ENCODE peak calls at places on chromosomes 16 and 17, in nine cellular contexts. F, W, M, O, D, T, R, A and J are unnamed samples.

GRCh38 chr16:4244254-4244812 is 2.5 kb upstream of the SRL start:
- DNase-seq in F (peak; percentile 30), W (no peak), M (peak; percentile 95), O (peak; percentile 84), D (no peak), T (no peak), R (no peak), A (no peak), J (no peak)

GRCh38 chr16:12027558-12027957 is 51.0 kb downstream of the SNX29 start:
- DNase-seq in F (no peak), W (no peak), M (no peak), O (no peak), D (no peak), T (no peak), R (no peak), A (no peak), J (no peak)

GRCh38 chr17:68355093-68355492 is 63.8 kb downstream of the ARSG start:
- DNase-seq in F (peak; percentile 58), W (no peak), M (no peak), O (no peak), D (no peak), T (no peak), R (no peak), A (no peak), J (peak; percentile 52)

GRCh38 chr16:23082161-23082788 is 67.0 kb downstream of the USP31 start:
- DNase-seq in F (peak; percentile 10), W (no peak), M (no peak), O (no peak), D (no peak), T (no peak), R (no peak), A (no peak), J (peak; percentile 19)

GRCh38 chr16:56747486-56748045 is 17.6 kb downstream of the NUP93 start:
- DNase-seq in F (peak; percentile 26), W (no peak), M (no peak), O (no peak), D (no peak), T (no peak), R (no peak), A (no peak), J (no peak)

GRCh38 chr17:48997103-48997826 is at the start of gene IGF2BP1:
- DNase-seq in F (peak; percentile 75), W (no peak), M (peak; percentile 94), O (peak; percentile 96), D (peak; percentile 57), T (no peak), R (no peak), A (no peak), J (peak; percentile 88)

GRCh38 chr16:30352488-30353401 is 2.4 kb downstream of the CD2BP2 start:
- DNase-seq in F (no peak), W (no peak), M (peak; percentile 35), O (peak; percentile 68), D (no peak), T (no peak), R (no peak), A (no peak), J (no peak)

GRCh38 chr17:78322858-78323455 is 36.9 kb downstream of the SOCS3 start:
- DNase-seq in F (peak; percentile 89), W (no peak), M (no peak), O (no peak), D (no peak), T (no peak), R (peak; percentile 73), A (no peak), J (no peak)

GRCh38 chr16:53933407-53933806 is 229.5 kb downstream of the FTO start:
- DNase-seq in F (no peak), W (no peak), M (no peak), O (no peak), D (no peak), T (no peak), R (no peak), A (no peak), J (no peak)

DNA sequence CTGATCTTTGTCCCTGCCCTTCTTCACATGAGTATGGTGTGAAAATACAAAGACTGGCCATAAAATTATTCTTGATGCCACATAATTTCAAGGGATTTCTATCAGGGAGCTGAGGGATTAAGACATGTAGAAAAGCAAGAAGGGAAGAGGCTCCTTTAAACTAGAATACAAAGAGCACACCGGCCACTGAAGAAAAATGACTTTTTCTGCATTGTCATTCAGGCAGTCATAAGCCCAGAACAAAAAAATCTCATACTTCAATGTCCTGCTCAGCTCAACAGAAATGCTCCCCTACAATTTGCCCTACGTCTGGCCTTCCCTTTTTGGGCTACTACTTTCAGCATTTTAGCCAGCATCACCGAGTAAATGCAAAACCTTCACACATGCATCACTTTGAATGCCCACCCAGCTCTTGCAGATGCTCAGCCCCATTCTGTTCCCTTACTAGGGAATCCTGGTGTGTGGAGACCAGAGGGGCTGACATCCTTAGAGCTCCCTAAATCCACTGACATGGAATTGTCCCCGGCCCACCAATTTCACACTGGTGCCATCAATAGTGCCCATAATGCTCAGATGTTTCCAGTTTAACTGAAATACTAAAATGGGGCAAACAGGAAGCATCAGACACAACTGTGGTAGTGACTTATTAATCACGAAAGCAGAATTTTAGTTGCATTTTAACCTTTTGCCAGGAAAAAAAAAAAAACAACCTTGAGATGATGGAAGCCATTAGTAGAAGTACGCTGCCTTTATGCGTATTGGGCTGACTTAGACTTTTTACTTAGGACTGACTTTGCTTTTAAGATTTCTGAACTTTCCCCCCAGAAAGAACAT is 2.7 kb downstream of the MAP3K14 start:
- DNase-seq in F (no peak), W (no peak), M (no peak), O (no peak), D (no peak), T (no peak), R (no peak), A (no peak), J (no peak)
- H3K4me3 ChIP-seq in F (peak overlapping the region; percentile 76), W (no peak overlapping the region), M (no peak overlapping the region), O (peak overlapping the region; percentile 25), D (no peak overlapping the region), T (peak overlapping the region; percentile 56), R (peak overlapping the region; percentile 93), A (peak overlapping the region; percentile 86), J (peak overlapping the region; percentile 96)

GRCh38 chr17:76706817-76707216 is 3.9 kb downstream of the MXRA7 start:
- DNase-seq in F (no peak), W (no peak), M (no peak), O (no peak), D (no peak), T (no peak), R (no peak), A (no peak), J (no peak)

GRCh38 chr17:76713765-76714164 is 3.0 kb upstream of the MXRA7 start:
- DNase-seq in F (no peak), W (no peak), M (no peak), O (no peak), D (no peak), T (no peak), R (no peak), A (no peak), J (no peak)

GRCh38 chr17:76707985-76708807 is 2.6 kb downstream of the MXRA7 start:
- DNase-seq in F (peak; percentile 33), W (no peak), M (peak; percentile 50), O (peak; percentile 97), D (no peak), T (no peak), R (peak; percentile 35), A (no peak), J (no peak)

GRCh38 chr17:76710863-76711611 is at the start of gene MXRA7:
- DNase-seq in F (peak; percentile 80), W (no peak), M (peak; percentile 73), O (peak; percentile 94), D (no peak), T (no peak), R (peak; percentile 84), A (no peak), J (peak; percentile 87)

DNA sequence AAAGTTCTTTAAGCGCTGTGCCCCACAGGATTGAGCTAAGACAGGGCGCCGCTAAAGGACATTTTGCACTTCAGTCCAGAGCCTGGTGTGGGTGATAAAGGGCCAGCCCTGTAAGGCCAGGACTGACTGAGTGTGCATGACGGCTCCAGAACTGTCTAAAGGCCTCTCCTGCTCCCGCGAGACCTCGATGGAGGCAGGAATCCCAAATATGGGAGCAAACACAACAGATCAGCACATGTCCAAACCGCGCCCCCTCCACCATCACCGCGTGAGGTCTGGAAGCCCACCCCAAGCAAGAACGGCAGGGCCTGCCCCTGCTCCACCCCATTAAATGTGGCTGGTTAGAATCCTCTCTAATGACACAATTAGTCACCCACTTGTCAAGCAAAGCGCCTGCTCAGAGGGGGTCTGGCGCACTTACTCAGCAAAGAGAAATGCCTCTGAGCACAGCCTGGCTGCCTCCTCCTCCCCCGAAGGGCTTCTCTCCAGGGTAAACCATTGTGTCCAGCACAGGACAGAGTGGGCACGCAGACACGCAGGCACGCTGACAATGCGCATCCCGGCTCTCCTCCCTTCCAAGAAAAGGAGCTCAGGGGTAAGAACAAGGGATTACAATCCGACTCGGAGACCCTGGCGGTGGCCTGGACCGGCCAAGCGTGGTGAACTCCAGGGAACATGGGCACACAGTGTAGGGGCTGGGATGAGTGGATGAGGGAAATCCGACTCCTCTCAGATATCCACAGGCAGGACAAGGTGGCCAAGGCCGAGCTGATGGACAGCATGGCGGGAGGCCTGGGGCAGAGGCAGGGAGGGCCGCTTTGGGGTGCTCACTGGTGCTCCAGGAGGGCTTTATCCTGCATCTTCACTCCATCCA is 1.5 kb downstream of the MXRA7 start:
- DNase-seq in F (peak; percentile 96), W (peak; percentile 88), M (peak; percentile 55), O (peak; percentile 92), D (no peak), T (no peak), R (peak; percentile 87), A (peak; percentile 98), J (peak; percentile 96)
- TF ChIP-seq CTCF in F (no peak), W (no peak), M (no peak), O (no peak), D (no peak), T (no peak), R (no peak), A (no peak), J (no peak)

GRCh38 chr16:708019-708418 is 2.4 kb upstream of the FBXL16 start:
- DNase-seq in F (no peak), W (no peak), M (no peak), O (no peak), D (no peak), T (no peak), R (no peak), A (no peak), J (no peak)

GRCh38 chr16:704552-705380 is 835 bp downstream of the FBXL16 start:
- DNase-seq in F (no peak), W (no peak), M (no peak), O (no peak), D (no peak), T (no peak), R (no peak), A (no peak), J (no peak)

GRCh38 chr16:707062-707538 is 1.5 kb upstream of the FBXL16 start:
- DNase-seq in F (no peak), W (no peak), M (no peak), O (no peak), D (no peak), T (no peak), R (no peak), A (no peak), J (no peak)

GRCh38 chr16:705748-706188 is at the start of gene FBXL16:
- DNase-seq in F (no peak), W (no peak), M (peak; percentile 76), O (peak; percentile 68), D (no peak), T (no peak), R (no peak), A (no peak), J (peak; percentile 63)

GRCh38 chr16:706189-707061 is 824 bp upstream of the FBXL16 start:
- DNase-seq in F (no peak), W (no peak), M (no peak), O (peak; percentile 70), D (no peak), T (no peak), R (no peak), A (no peak), J (no peak)
- H3K4me3 ChIP-seq in F (no peak overlapping the region), W (no peak overlapping the region), M (no peak overlapping the region), O (no peak overlapping the region), D (no peak overlapping the region), T (no peak overlapping the region), R (no peak overlapping the region), A (no peak overlapping the region), J (no peak overlapping the region)

GRCh38 chr17:74759243-74759801 is 10.9 kb downstream of the NHERF1 start:
- DNase-seq in F (no peak), W (no peak), M (no peak), O (peak; percentile 73), D (peak; percentile 91), T (no peak), R (no peak), A (no peak), J (no peak)
- TF ChIP-seq CTCF in F (no peak), W (no peak), M (no peak), O (peak; percentile 47), D (peak; percentile 5), T (no peak), R (no peak), A (no peak), J (no peak)